ENCODE peak calls at places on chromosomes 1 and 21, in five cellular contexts. One of them, this sample, is unnamed.

GRCh38 chr1:226600254-226600653 is 51.7 kb downstream of the STUM start:
- DNase-seq in activated B cell treated with CpG ODN at 0.5 μM for 24 hours: no peak
- DNase-seq in skeletal muscle cell: no peak
- DNase-seq in T-cell: no peak
- DNase-seq in stimulated activated CD4-positive, alpha-beta T cell treated with anti-CD3 and anti-CD28 coated beads, Interleukin-2, amount 100 ng/mL, for 48 hours: no peak
- DNase-seq in this sample: no peak

GRCh38 chr1:156797212-156797871 is 19.3 kb downstream of the SH2D2A start:
- DNase-seq in activated B cell treated with CpG ODN at 0.5 μM for 24 hours: no peak
- DNase-seq in skeletal muscle cell: no peak
- DNase-seq in T-cell: peak
- DNase-seq in stimulated activated CD4-positive, alpha-beta T cell treated with anti-CD3 and anti-CD28 coated beads, Interleukin-2, amount 100 ng/mL, for 48 hours: no peak
- DNase-seq in this sample: peak

GRCh38 chr1:232440325-232441059 is 189.4 kb downstream of the SIPA1L2 start:
- DNase-seq in activated B cell treated with CpG ODN at 0.5 μM for 24 hours: no peak
- DNase-seq in skeletal muscle cell: no peak
- DNase-seq in T-cell: no peak
- DNase-seq in stimulated activated CD4-positive, alpha-beta T cell treated with anti-CD3 and anti-CD28 coated beads, Interleukin-2, amount 100 ng/mL, for 48 hours: no peak
- DNase-seq in this sample: no peak

GRCh38 chr1:163706915-163707314 is 385.2 kb downstream of the NUF2 start:
- DNase-seq in activated B cell treated with CpG ODN at 0.5 μM for 24 hours: no peak
- DNase-seq in skeletal muscle cell: no peak
- DNase-seq in T-cell: no peak
- DNase-seq in stimulated activated CD4-positive, alpha-beta T cell treated with anti-CD3 and anti-CD28 coated beads, Interleukin-2, amount 100 ng/mL, for 48 hours: no peak
- DNase-seq in this sample: no peak

GRCh38 chr21:33731447-33731846 is 89.1 kb downstream of the ITSN1 start:
- DNase-seq in activated B cell treated with CpG ODN at 0.5 μM for 24 hours: no peak
- DNase-seq in skeletal muscle cell: no peak
- DNase-seq in T-cell: no peak
- DNase-seq in stimulated activated CD4-positive, alpha-beta T cell treated with anti-CD3 and anti-CD28 coated beads, Interleukin-2, amount 100 ng/mL, for 48 hours: no peak
- DNase-seq in this sample: no peak

GRCh38 chr1:59739111-59739510 is 75.6 kb upstream of the HOOK1 start:
- DNase-seq in activated B cell treated with CpG ODN at 0.5 μM for 24 hours: no peak
- DNase-seq in skeletal muscle cell: no peak
- DNase-seq in T-cell: no peak
- DNase-seq in stimulated activated CD4-positive, alpha-beta T cell treated with anti-CD3 and anti-CD28 coated beads, Interleukin-2, amount 100 ng/mL, for 48 hours: no peak
- DNase-seq in this sample: no peak

GRCh38 chr1:213962508-213962907 is 25.3 kb upstream of the PROX1 start:
- DNase-seq in activated B cell treated with CpG ODN at 0.5 μM for 24 hours: no peak
- DNase-seq in skeletal muscle cell: no peak
- DNase-seq in T-cell: no peak
- DNase-seq in stimulated activated CD4-positive, alpha-beta T cell treated with anti-CD3 and anti-CD28 coated beads, Interleukin-2, amount 100 ng/mL, for 48 hours: no peak
- DNase-seq in this sample: no peak

GRCh38 chr1:119141020-119141424 is 569 bp upstream of the WARS2 start:
- DNase-seq in activated B cell treated with CpG ODN at 0.5 μM for 24 hours: peak
- DNase-seq in skeletal muscle cell: no peak
- DNase-seq in T-cell: no peak
- DNase-seq in stimulated activated CD4-positive, alpha-beta T cell treated with anti-CD3 and anti-CD28 coated beads, Interleukin-2, amount 100 ng/mL, for 48 hours: peak
- DNase-seq in this sample: peak

GRCh38 chr1:65147424-65148177 is 402 bp upstream of the AK4 start:
- DNase-seq in activated B cell treated with CpG ODN at 0.5 μM for 24 hours: peak
- DNase-seq in skeletal muscle cell: no peak
- DNase-seq in T-cell: no peak
- DNase-seq in stimulated activated CD4-positive, alpha-beta T cell treated with anti-CD3 and anti-CD28 coated beads, Interleukin-2, amount 100 ng/mL, for 48 hours: peak
- DNase-seq in this sample: no peak

GRCh38 chr1:67945733-67946374 is 104.6 kb downstream of the DIRAS3 start:
- DNase-seq in activated B cell treated with CpG ODN at 0.5 μM for 24 hours: no peak
- DNase-seq in skeletal muscle cell: no peak
- DNase-seq in T-cell: no peak
- DNase-seq in stimulated activated CD4-positive, alpha-beta T cell treated with anti-CD3 and anti-CD28 coated beads, Interleukin-2, amount 100 ng/mL, for 48 hours: no peak
- DNase-seq in this sample: no peak

GRCh38 chr1:247112479-247112781 is 8.3 kb upstream of the ZNF669 start:
- DNase-seq in activated B cell treated with CpG ODN at 0.5 μM for 24 hours: no peak
- DNase-seq in skeletal muscle cell: no peak
- DNase-seq in T-cell: no peak
- DNase-seq in stimulated activated CD4-positive, alpha-beta T cell treated with anti-CD3 and anti-CD28 coated beads, Interleukin-2, amount 100 ng/mL, for 48 hours: no peak
- DNase-seq in this sample: no peak

GRCh38 chr1:230509281-230509977 is 83.3 kb upstream of the PGBD5 start:
- DNase-seq in activated B cell treated with CpG ODN at 0.5 μM for 24 hours: no peak
- DNase-seq in skeletal muscle cell: peak
- DNase-seq in T-cell: no peak
- DNase-seq in stimulated activated CD4-positive, alpha-beta T cell treated with anti-CD3 and anti-CD28 coated beads, Interleukin-2, amount 100 ng/mL, for 48 hours: no peak
- DNase-seq in this sample: no peak

GRCh38 chr1:223733898-223734852 is 21.8 kb downstream of the CAPN2 start:
- DNase-seq in activated B cell treated with CpG ODN at 0.5 μM for 24 hours: no peak
- DNase-seq in skeletal muscle cell: no peak
- DNase-seq in T-cell: no peak
- DNase-seq in stimulated activated CD4-positive, alpha-beta T cell treated with anti-CD3 and anti-CD28 coated beads, Interleukin-2, amount 100 ng/mL, for 48 hours: no peak
- DNase-seq in this sample: peak

GRCh38 chr1:185565314-185565713 is 168.9 kb upstream of the HMCN1 start:
- DNase-seq in activated B cell treated with CpG ODN at 0.5 μM for 24 hours: no peak
- DNase-seq in skeletal muscle cell: no peak
- DNase-seq in T-cell: no peak
- DNase-seq in stimulated activated CD4-positive, alpha-beta T cell treated with anti-CD3 and anti-CD28 coated beads, Interleukin-2, amount 100 ng/mL, for 48 hours: no peak
- DNase-seq in this sample: no peak

GRCh38 chr1:205648212-205648910 is 16.6 kb upstream of the ELK4 start:
- DNase-seq in activated B cell treated with CpG ODN at 0.5 μM for 24 hours: no peak
- DNase-seq in skeletal muscle cell: no peak
- DNase-seq in T-cell: no peak
- DNase-seq in stimulated activated CD4-positive, alpha-beta T cell treated with anti-CD3 and anti-CD28 coated beads, Interleukin-2, amount 100 ng/mL, for 48 hours: no peak
- DNase-seq in this sample: no peak

GRCh38 chr1:183887826-183888819 is 83.2 kb downstream of the RGL1 start:
- DNase-seq in activated B cell treated with CpG ODN at 0.5 μM for 24 hours: no peak
- DNase-seq in skeletal muscle cell: no peak
- DNase-seq in T-cell: no peak
- DNase-seq in stimulated activated CD4-positive, alpha-beta T cell treated with anti-CD3 and anti-CD28 coated beads, Interleukin-2, amount 100 ng/mL, for 48 hours: no peak
- DNase-seq in this sample: no peak

GRCh38 chr1:72670902-72671301 is 388.6 kb upstream of the NEGR1 start:
- DNase-seq in activated B cell treated with CpG ODN at 0.5 μM for 24 hours: no peak
- DNase-seq in skeletal muscle cell: no peak
- DNase-seq in T-cell: no peak
- DNase-seq in stimulated activated CD4-positive, alpha-beta T cell treated with anti-CD3 and anti-CD28 coated beads, Interleukin-2, amount 100 ng/mL, for 48 hours: no peak
- DNase-seq in this sample: no peak

GRCh38 chr1:246987083-246987690 is 20.7 kb downstream of the ZNF695 start:
- DNase-seq in activated B cell treated with CpG ODN at 0.5 μM for 24 hours: no peak
- DNase-seq in skeletal muscle cell: no peak
- DNase-seq in T-cell: no peak
- DNase-seq in stimulated activated CD4-positive, alpha-beta T cell treated with anti-CD3 and anti-CD28 coated beads, Interleukin-2, amount 100 ng/mL, for 48 hours: no peak
- DNase-seq in this sample: no peak

GRCh38 chr21:26491663-26492062 is 81.4 kb downstream of the CYYR1 start:
- DNase-seq in activated B cell treated with CpG ODN at 0.5 μM for 24 hours: no peak
- DNase-seq in skeletal muscle cell: no peak
- DNase-seq in T-cell: no peak
- DNase-seq in stimulated activated CD4-positive, alpha-beta T cell treated with anti-CD3 and anti-CD28 coated beads, Interleukin-2, amount 100 ng/mL, for 48 hours: no peak
- DNase-seq in this sample: no peak

GRCh38 chr21:45140346-45140940 is 66.1 kb downstream of the ADARB1 start:
- DNase-seq in activated B cell treated with CpG ODN at 0.5 μM for 24 hours: peak
- DNase-seq in skeletal muscle cell: peak
- DNase-seq in T-cell: peak
- DNase-seq in stimulated activated CD4-positive, alpha-beta T cell treated with anti-CD3 and anti-CD28 coated beads, Interleukin-2, amount 100 ng/mL, for 48 hours: peak
- DNase-seq in this sample: no peak

GRCh38 chr1:77762072-77762476 is 2.4 kb upstream of the USP33 start:
- DNase-seq in activated B cell treated with CpG ODN at 0.5 μM for 24 hours: no peak
- DNase-seq in skeletal muscle cell: peak
- DNase-seq in T-cell: no peak
- DNase-seq in stimulated activated CD4-positive, alpha-beta T cell treated with anti-CD3 and anti-CD28 coated beads, Interleukin-2, amount 100 ng/mL, for 48 hours: no peak
- DNase-seq in this sample: no peak

GRCh38 chr1:71015745-71016144 is 31.9 kb downstream of the PTGER3 start:
- DNase-seq in activated B cell treated with CpG ODN at 0.5 μM for 24 hours: no peak
- DNase-seq in skeletal muscle cell: no peak
- DNase-seq in T-cell: no peak
- DNase-seq in stimulated activated CD4-positive, alpha-beta T cell treated with anti-CD3 and anti-CD28 coated beads, Interleukin-2, amount 100 ng/mL, for 48 hours: no peak
- DNase-seq in this sample: no peak

GRCh38 chr1:28894785-28895184 is 19.6 kb upstream of the EPB41 start:
- DNase-seq in activated B cell treated with CpG ODN at 0.5 μM for 24 hours: no peak
- DNase-seq in skeletal muscle cell: no peak
- DNase-seq in T-cell: no peak
- DNase-seq in stimulated activated CD4-positive, alpha-beta T cell treated with anti-CD3 and anti-CD28 coated beads, Interleukin-2, amount 100 ng/mL, for 48 hours: no peak
- DNase-seq in this sample: no peak